ENCODE peak calls at places on chromosomes 4 and X, in eight cellular contexts. A, V, P, T, B, Q, O and Y are unnamed samples.

GRCh38 chr4:4677825-4678522 is 136.1 kb upstream of the STX18 start:
- DNase-seq in A (peak; percentile 54), V (peak; percentile 29), P (peak; percentile 18), T (no peak), B (no peak), Q (no peak), O (no peak), Y (peak; percentile 77)

GRCh38 chr4:178612725-178613124 is 1170.5 kb upstream of the AGA start:
- DNase-seq in A (no peak), V (no peak), P (no peak), T (no peak), B (no peak), Q (no peak), O (no peak), Y (no peak)

GRCh38 chr4:108155373-108155772 is 13.4 kb downstream of the LEF1 start:
- DNase-seq in A (peak; percentile 67), V (no peak), P (no peak), T (no peak), B (no peak), Q (no peak), O (no peak), Y (peak; percentile 68)

GRCh38 chr4:182014989-182015388 is 228.2 kb upstream of the TENM3 start:
- DNase-seq in A (no peak), V (no peak), P (no peak), T (no peak), B (no peak), Q (no peak), O (no peak), Y (no peak)

GRCh38 chr4:101865501-101866062 is 75.1 kb downstream of the BANK1 start:
- DNase-seq in A (no peak), V (no peak), P (peak; percentile 12), T (no peak), B (no peak), Q (no peak), O (no peak), Y (peak; percentile 70)

GRCh38 chr4:185235480-185236154 is 26.2 kb downstream of the SNX25 start:
- DNase-seq in A (no peak), V (no peak), P (no peak), T (no peak), B (no peak), Q (no peak), O (no peak), Y (peak; percentile 92)

GRCh38 chr4:153418581-153418980 is 47.6 kb upstream of the TMEM131L start:
- DNase-seq in A (peak; percentile 40), V (no peak), P (no peak), T (no peak), B (no peak), Q (no peak), O (no peak), Y (peak; percentile 69)

GRCh38 chr4:169492436-169493163 is 119.8 kb downstream of the NEK1 start:
- DNase-seq in A (peak; percentile 47), V (peak; percentile 40), P (no peak), T (peak; percentile 45), B (no peak), Q (no peak), O (no peak), Y (peak; percentile 56)

GRCh38 chr4:185624248-185624568 is 88.9 kb upstream of the PDLIM3 start:
- DNase-seq in A (no peak), V (no peak), P (no peak), T (no peak), B (no peak), Q (no peak), O (no peak), Y (no peak)

GRCh38 chr4:77432702-77433101 is 172.9 kb upstream of the CXCL13 start:
- DNase-seq in A (no peak), V (no peak), P (no peak), T (no peak), B (no peak), Q (no peak), O (no peak), Y (no peak)

GRCh38 chr4:15457401-15458201 is 12.1 kb upstream of the CC2D2A start:
- DNase-seq in A (no peak), V (peak; percentile 83), P (peak; percentile 53), T (peak; percentile 59), B (no peak), Q (no peak), O (no peak), Y (no peak)

GRCh38 chr4:6619116-6619465 is 21.4 kb upstream of the MRFAP1 start:
- DNase-seq in A (no peak), V (no peak), P (no peak), T (no peak), B (no peak), Q (peak; percentile 41), O (no peak), Y (peak; percentile 47)

GRCh38 chrX:120291211-120291610 is 20.1 kb downstream of the TMEM255A start:
- DNase-seq in A (no peak), V (no peak), P (no peak), T (no peak), B (no peak), Q (no peak), O (no peak), Y (no peak)

GRCh38 chrX:131728295-131729145 is 184.6 kb downstream of the OR13H1 start:
- DNase-seq in A (no peak), V (no peak), P (no peak), T (no peak), B (peak; percentile 74), Q (no peak), O (no peak), Y (no peak)

GRCh38 chr4:2827874-2828751 is 15.5 kb upstream of the ADD1 start:
- DNase-seq in A (no peak), V (no peak), P (no peak), T (no peak), B (peak; percentile 16), Q (peak; percentile 73), O (no peak), Y (no peak)

GRCh38 chr4:100511906-100512305 is 5.9 kb downstream of the EMCN start:
- DNase-seq in A (no peak), V (no peak), P (no peak), T (no peak), B (no peak), Q (no peak), O (no peak), Y (no peak)

GRCh38 chr4:37603070-37603468 is 83.1 kb downstream of the RELL1 start:
- DNase-seq in A (peak; percentile 84), V (peak; percentile 62), P (peak; percentile 42), T (peak; percentile 86), B (peak; percentile 81), Q (peak; percentile 93), O (peak; percentile 59), Y (peak; percentile 87)

GRCh38 chrX:154469114-154469513 is 10.0 kb downstream of the LAGE3 start:
- DNase-seq in A (no peak), V (no peak), P (no peak), T (no peak), B (no peak), Q (no peak), O (no peak), Y (no peak)

GRCh38 chr4:83257811-83258210 is 26.8 kb downstream of the COQ2 start:
- DNase-seq in A (no peak), V (no peak), P (no peak), T (no peak), B (no peak), Q (no peak), O (no peak), Y (no peak)

GRCh38 chr4:20044502-20044911 is 207.2 kb upstream of the SLIT2 start:
- DNase-seq in A (no peak), V (no peak), P (peak; percentile 22), T (no peak), B (no peak), Q (no peak), O (no peak), Y (no peak)

GRCh38 chrX:136694491-136695087 is 46.6 kb downstream of the CD40LG start:
- DNase-seq in A (peak; percentile 40), V (peak; percentile 19), P (peak; percentile 30), T (peak; percentile 34), B (no peak), Q (no peak), O (no peak), Y (no peak)